ENCODE peak calls at places on chromosomes 3 and 15, in eight cellular contexts. Y is AG09309, H is NCI-H1092 treated with DMSO at 0.1 percent for 48 hours, Q is iris pigment epithelial cell, E is A172, F is NCI-H69, D is heart right ventricle, R is cardiac muscle cell. S is an unnamed sample.

GRCh38 chr3:47406762-47407149 is 25.9 kb downstream of the PTPN23 start:
- DNase-seq in Y (no peak), H (no peak), Q (no peak), E (no peak), F (peak; percentile 4), D (no peak), R (no peak), S (no peak)

GRCh38 chr15:90074916-90075315 is 27.4 kb downstream of the IDH2 start:
- DNase-seq in Y (no peak), H (no peak), Q (no peak), E (no peak), F (no peak), D (no peak), R (no peak), S (no peak)

GRCh38 chr3:43870110-43870509 is 179.4 kb downstream of the ABHD5 start:
- DNase-seq in Y (peak; percentile 23), H (no peak), Q (peak; percentile 75), E (peak; percentile 82), F (no peak), D (no peak), R (peak; percentile 69), S (no peak)

GRCh38 chr3:98528474-98529346 is 3.1 kb upstream of the GPR15 start:
- DNase-seq in Y (no peak), H (no peak), Q (no peak), E (no peak), F (no peak), D (no peak), R (no peak), S (no peak)

GRCh38 chr3:94978076-94978475 is 915.2 kb downstream of the NSUN3 start:
- DNase-seq in Y (no peak), H (peak; percentile 9), Q (no peak), E (no peak), F (no peak), D (no peak), R (no peak), S (no peak)

GRCh38 chr3:176562381-176562780 is 634.9 kb downstream of the TBL1XR1 start:
- DNase-seq in Y (no peak), H (no peak), Q (no peak), E (no peak), F (peak; percentile 97), D (no peak), R (no peak), S (peak; percentile 72)

GRCh38 chr3:155701882-155702465 is 42.9 kb downstream of the PLCH1 start:
- DNase-seq in Y (peak; percentile 21), H (peak; percentile 62), Q (peak; percentile 42), E (peak; percentile 53), F (peak; percentile 71), D (peak; percentile 9), R (peak; percentile 69), S (peak; percentile 78)

GRCh38 chr3:104437891-104438290 is 928.8 kb upstream of the ALCAM start:
- DNase-seq in Y (peak; percentile 8), H (no peak), Q (peak; percentile 54), E (peak; percentile 55), F (peak; percentile 82), D (no peak), R (peak; percentile 68), S (peak; percentile 85)

GRCh38 chr3:55896155-55896554 is 409.0 kb upstream of the WNT5A start:
- DNase-seq in Y (no peak), H (no peak), Q (no peak), E (no peak), F (peak; percentile 90), D (no peak), R (no peak), S (peak; percentile 79)

GRCh38 chr3:27792869-27793268 is 70.7 kb upstream of the EOMES start:
- DNase-seq in Y (no peak), H (no peak), Q (no peak), E (no peak), F (no peak), D (no peak), R (no peak), S (no peak)

GRCh38 chr3:98986073-98986472 is 84.6 kb upstream of the DCBLD2 start:
- DNase-seq in Y (no peak), H (no peak), Q (peak; percentile 98), E (peak; percentile 93), F (no peak), D (peak; percentile 25), R (peak; percentile 72), S (no peak)

GRCh38 chr3:106070187-106070586 is 201.4 kb upstream of the CBLB start:
- DNase-seq in Y (no peak), H (no peak), Q (no peak), E (no peak), F (no peak), D (peak; percentile 9), R (no peak), S (no peak)

GRCh38 chr15:68709826-68710225 is 110.9 kb downstream of the ANP32A start:
- DNase-seq in Y (no peak), H (no peak), Q (no peak), E (no peak), F (no peak), D (no peak), R (no peak), S (no peak)

GRCh38 chr3:183508818-183509217 is 46.7 kb downstream of the KLHL6 start:
- DNase-seq in Y (no peak), H (no peak), Q (no peak), E (no peak), F (no peak), D (no peak), R (no peak), S (no peak)

GRCh38 chr3:52090131-52090548 is 33.8 kb upstream of the DUSP7 start:
- DNase-seq in Y (peak; percentile 71), H (no peak), Q (peak; percentile 90), E (peak; percentile 77), F (no peak), D (peak; percentile 33), R (peak; percentile 88), S (no peak)

GRCh38 chr15:89321521-89322410 is 12.9 kb downstream of the POLG start:
- DNase-seq in Y (no peak), H (no peak), Q (no peak), E (no peak), F (no peak), D (no peak), R (no peak), S (no peak)

GRCh38 chr15:44097552-44097951 is 97.5 kb downstream of the FRMD5 start:
- DNase-seq in Y (no peak), H (no peak), Q (no peak), E (no peak), F (no peak), D (no peak), R (no peak), S (no peak)

GRCh38 chr3:11626084-11626463 is 17.6 kb downstream of the VGLL4 start:
- DNase-seq in Y (no peak), H (no peak), Q (no peak), E (no peak), F (no peak), D (no peak), R (no peak), S (no peak)

GRCh38 chr3:62208385-62208784 is 165.0 kb downstream of the FEZF2 start:
- DNase-seq in Y (no peak), H (no peak), Q (no peak), E (no peak), F (no peak), D (no peak), R (no peak), S (no peak)

GRCh38 chr3:128736598-128736997 is 10.6 kb downstream of the RAB7A start:
- DNase-seq in Y (no peak), H (no peak), Q (no peak), E (no peak), F (no peak), D (no peak), R (no peak), S (no peak)

GRCh38 chr3:141341536-141341935 is 26.8 kb upstream of the ZBTB38 start:
- DNase-seq in Y (no peak), H (no peak), Q (no peak), E (no peak), F (no peak), D (no peak), R (no peak), S (no peak)

GRCh38 chr15:60918234-60918964 is 310.7 kb downstream of the RORA start:
- DNase-seq in Y (no peak), H (no peak), Q (no peak), E (no peak), F (peak; percentile 56), D (no peak), R (no peak), S (peak; percentile 45)

GRCh38 chr3:138846350-138846756 is 11.6 kb upstream of the PIK3CB start:
- DNase-seq in Y (no peak), H (no peak), Q (no peak), E (no peak), F (no peak), D (no peak), R (no peak), S (no peak)

GRCh38 chr3:18424862-18425640 is at the start of gene SATB1:
- DNase-seq in Y (no peak), H (peak; percentile 68), Q (peak; percentile 37), E (peak; percentile 40), F (peak; percentile 95), D (peak; percentile 92), R (peak; percentile 80), S (peak; percentile 76)

GRCh38 chr15:82045179-82045891 is 483 bp downstream of the MEX3B start:
- DNase-seq in Y (no peak), H (peak; percentile 44), Q (peak; percentile 66), E (peak; percentile 14), F (peak; percentile 71), D (peak; percentile 35), R (peak; percentile 61), S (peak; percentile 29)

GRCh38 chr3:195197764-195198423 is 73.1 kb downstream of the XXYLT1 start:
- DNase-seq in Y (peak; percentile 85), H (no peak), Q (peak; percentile 84), E (peak; percentile 74), F (no peak), D (no peak), R (peak; percentile 57), S (no peak)

GRCh38 chr3:158770254-158771017 is 31.4 kb upstream of the MFSD1 start:
- DNase-seq in Y (no peak), H (no peak), Q (peak; percentile 95), E (peak; percentile 47), F (no peak), D (no peak), R (peak; percentile 76), S (no peak)

GRCh38 chr15:66884661-66885237 is 180.7 kb upstream of the SMAD3 start:
- DNase-seq in Y (no peak), H (no peak), Q (no peak), E (no peak), F (no peak), D (no peak), R (no peak), S (no peak)

GRCh38 chr3:127424766-127425504 is 137.1 kb upstream of the PRR20G start:
- DNase-seq in Y (no peak), H (no peak), Q (no peak), E (no peak), F (no peak), D (no peak), R (no peak), S (no peak)

GRCh38 chr3:37111199-37111598 is 63.2 kb downstream of the LRRFIP2 start:
- DNase-seq in Y (no peak), H (no peak), Q (no peak), E (no peak), F (no peak), D (no peak), R (no peak), S (no peak)

GRCh38 chr3:125003369-125003853 is 52.4 kb downstream of the HEG1 start:
- DNase-seq in Y (peak; percentile 10), H (no peak), Q (peak; percentile 80), E (peak; percentile 99), F (no peak), D (peak; percentile 71), R (peak; percentile 78), S (no peak)

GRCh38 chr3:132652640-132653270 is 6.9 kb downstream of the ACAD11 start:
- DNase-seq in Y (no peak), H (no peak), Q (peak; percentile 60), E (no peak), F (no peak), D (no peak), R (peak; percentile 20), S (no peak)

GRCh38 chr3:191768421-191768820 is 307.5 kb downstream of the PYDC2 start:
- DNase-seq in Y (no peak), H (no peak), Q (no peak), E (no peak), F (no peak), D (no peak), R (no peak), S (no peak)

GRCh38 chr3:28606283-28606682 is 257.7 kb upstream of the AZI2 start:
- DNase-seq in Y (no peak), H (no peak), Q (no peak), E (no peak), F (no peak), D (no peak), R (no peak), S (no peak)

S was measured in COR-L47.